ENCODE peak calls at places on chromosomes 1 and 21, in seven cellular contexts. One of them, this sample, is unnamed.

GRCh38 chr1:119279441-119280415 is 88.9 kb upstream of the HAO2 start:
- DNase-seq in IMR-90: peak
- DNase-seq in PC-3: peak
- DNase-seq in pancreas: no peak
- DNase-seq in thyroid gland: no peak
- DNase-seq in body of pancreas: no peak
- DNase-seq in transverse colon: no peak
- DNase-seq in this sample: peak

GRCh38 chr1:85935234-85935633 is 221.3 kb downstream of the COL24A1 start:
- DNase-seq in IMR-90: peak
- DNase-seq in body of pancreas: no peak
- DNase-seq in pancreas: no peak
- DNase-seq in thyroid gland: no peak
- DNase-seq in PC-3: no peak
- DNase-seq in transverse colon: no peak
- DNase-seq in this sample: no peak

GRCh38 chr1:162878000-162878596 is 17.1 kb upstream of the CCDC190 start:
- DNase-seq in PC-3: peak
- DNase-seq in transverse colon: peak
- DNase-seq in IMR-90: peak
- DNase-seq in pancreas: no peak
- DNase-seq in body of pancreas: peak
- DNase-seq in thyroid gland: peak
- DNase-seq in this sample: peak

GRCh38 chr21:41631564-41632461 is 123.9 kb upstream of the TMPRSS2 start:
- DNase-seq in body of pancreas: peak
- DNase-seq in pancreas: no peak
- DNase-seq in thyroid gland: peak
- DNase-seq in transverse colon: peak
- DNase-seq in PC-3: peak
- DNase-seq in IMR-90: no peak
- DNase-seq in this sample: peak

GRCh38 chr1:110975265-110975664 is 11.5 kb upstream of the LRIF1 start:
- DNase-seq in PC-3: no peak
- DNase-seq in transverse colon: no peak
- DNase-seq in pancreas: no peak
- DNase-seq in body of pancreas: no peak
- DNase-seq in thyroid gland: no peak
- DNase-seq in IMR-90: no peak
- DNase-seq in this sample: no peak

GRCh38 chr21:43283136-43283924 is 114.5 kb downstream of the CRYAA start:
- DNase-seq in body of pancreas: no peak
- DNase-seq in PC-3: no peak
- DNase-seq in thyroid gland: no peak
- DNase-seq in pancreas: no peak
- DNase-seq in transverse colon: no peak
- DNase-seq in IMR-90: no peak
- DNase-seq in this sample: no peak

GRCh38 chr1:25821630-25822091 is 1.9 kb downstream of the MTFR1L start:
- DNase-seq in IMR-90: peak
- DNase-seq in thyroid gland: peak
- DNase-seq in transverse colon: no peak
- DNase-seq in PC-3: peak
- DNase-seq in body of pancreas: peak
- DNase-seq in pancreas: no peak
- DNase-seq in this sample: no peak

GRCh38 chr1:186202174-186202843 is 172.7 kb downstream of the TPR start:
- DNase-seq in IMR-90: no peak
- DNase-seq in body of pancreas: no peak
- DNase-seq in pancreas: no peak
- DNase-seq in transverse colon: no peak
- DNase-seq in PC-3: no peak
- DNase-seq in thyroid gland: peak
- DNase-seq in this sample: no peak

GRCh38 chr1:27318137-27318536 is 3.8 kb upstream of the TMEM222 start:
- DNase-seq in pancreas: no peak
- DNase-seq in transverse colon: no peak
- DNase-seq in IMR-90: no peak
- DNase-seq in body of pancreas: no peak
- DNase-seq in thyroid gland: no peak
- DNase-seq in PC-3: no peak
- DNase-seq in this sample: no peak

GRCh38 chr1:36973056-36973455 is 61.3 kb downstream of the GRIK3 start:
- DNase-seq in thyroid gland: no peak
- DNase-seq in body of pancreas: no peak
- DNase-seq in transverse colon: no peak
- DNase-seq in PC-3: no peak
- DNase-seq in IMR-90: no peak
- DNase-seq in pancreas: no peak
- DNase-seq in this sample: no peak

GRCh38 chr1:116325922-116326321 is 47.1 kb upstream of the ATP1A1 start:
- DNase-seq in pancreas: no peak
- DNase-seq in IMR-90: no peak
- DNase-seq in PC-3: no peak
- DNase-seq in body of pancreas: no peak
- DNase-seq in thyroid gland: no peak
- DNase-seq in transverse colon: no peak
- DNase-seq in this sample: no peak

GRCh38 chr1:245245021-245245667 is 90.4 kb downstream of the KIF26B start:
- DNase-seq in thyroid gland: no peak
- DNase-seq in body of pancreas: peak
- DNase-seq in PC-3: no peak
- DNase-seq in pancreas: no peak
- DNase-seq in transverse colon: peak
- DNase-seq in IMR-90: no peak
- DNase-seq in this sample: peak

GRCh38 chr1:157156058-157156541 is 17.9 kb upstream of the ETV3 start:
- DNase-seq in pancreas: peak
- DNase-seq in body of pancreas: peak
- DNase-seq in transverse colon: peak
- DNase-seq in PC-3: peak
- DNase-seq in IMR-90: peak
- DNase-seq in thyroid gland: peak
- DNase-seq in this sample: peak

GRCh38 chr1:16907870-16908758 is 12.3 kb downstream of the RNU1-2 start:
- DNase-seq in PC-3: no peak
- DNase-seq in pancreas: peak
- DNase-seq in body of pancreas: peak
- DNase-seq in IMR-90: no peak
- DNase-seq in transverse colon: no peak
- DNase-seq in thyroid gland: no peak
- DNase-seq in this sample: no peak

GRCh38 chr1:33323663-33324477 is 3.0 kb upstream of the A3GALT2 start:
- DNase-seq in PC-3: no peak
- DNase-seq in thyroid gland: no peak
- DNase-seq in IMR-90: no peak
- DNase-seq in pancreas: no peak
- DNase-seq in body of pancreas: no peak
- DNase-seq in transverse colon: no peak
- DNase-seq in this sample: no peak

GRCh38 chr1:225866981-225867380 is 15.2 kb downstream of the TMEM63A start:
- DNase-seq in body of pancreas: no peak
- DNase-seq in PC-3: no peak
- DNase-seq in transverse colon: no peak
- DNase-seq in thyroid gland: no peak
- DNase-seq in pancreas: no peak
- DNase-seq in IMR-90: no peak
- DNase-seq in this sample: no peak

GRCh38 chr1:65209005-65209885 is 61.2 kb downstream of the AK4 start:
- DNase-seq in IMR-90: peak
- DNase-seq in PC-3: peak
- DNase-seq in body of pancreas: peak
- DNase-seq in pancreas: no peak
- DNase-seq in thyroid gland: peak
- DNase-seq in transverse colon: peak
- DNase-seq in this sample: peak

GRCh38 chr1:6625579-6626149 is 996 bp downstream of the THAP3 start:
- DNase-seq in body of pancreas: peak
- DNase-seq in IMR-90: peak
- DNase-seq in PC-3: peak
- DNase-seq in thyroid gland: no peak
- DNase-seq in pancreas: peak
- DNase-seq in transverse colon: peak
- DNase-seq in this sample: peak

GRCh38 chr1:192763756-192764155 is 45.1 kb upstream of the RGS2 start:
- DNase-seq in pancreas: no peak
- DNase-seq in thyroid gland: no peak
- DNase-seq in IMR-90: peak
- DNase-seq in transverse colon: no peak
- DNase-seq in body of pancreas: no peak
- DNase-seq in PC-3: peak
- DNase-seq in this sample: no peak

GRCh38 chr21:33332143-33332542 is 7.4 kb downstream of the IFNAR1 start:
- DNase-seq in IMR-90: no peak
- DNase-seq in transverse colon: no peak
- DNase-seq in pancreas: no peak
- DNase-seq in thyroid gland: no peak
- DNase-seq in PC-3: no peak
- DNase-seq in body of pancreas: no peak
- DNase-seq in this sample: no peak
- H3K4me3 ChIP-seq in IMR-90: no peak
- H3K4me3 ChIP-seq in transverse colon: no peak
- H3K4me3 ChIP-seq in pancreas: no peak
- H3K4me3 ChIP-seq in thyroid gland: no peak
- H3K4me3 ChIP-seq in PC-3: no peak
- H3K4me3 ChIP-seq in body of pancreas: no peak
- H3K4me3 ChIP-seq in this sample: no peak

GRCh38 chr1:9549955-9550546 is 10.8 kb downstream of the SLC25A33 start:
- DNase-seq in thyroid gland: no peak
- DNase-seq in IMR-90: no peak
- DNase-seq in pancreas: no peak
- DNase-seq in PC-3: no peak
- DNase-seq in transverse colon: no peak
- DNase-seq in body of pancreas: no peak
- DNase-seq in this sample: no peak

GRCh38 chr1:9555942-9556341 is 16.7 kb downstream of the SLC25A33 start:
- DNase-seq in pancreas: peak
- DNase-seq in PC-3: no peak
- DNase-seq in thyroid gland: no peak
- DNase-seq in body of pancreas: no peak
- DNase-seq in transverse colon: no peak
- DNase-seq in IMR-90: no peak
- DNase-seq in this sample: no peak

GRCh38 chr1:9557624-9558023 is 18.4 kb downstream of the SLC25A33 start:
- DNase-seq in body of pancreas: no peak
- DNase-seq in thyroid gland: no peak
- DNase-seq in IMR-90: no peak
- DNase-seq in transverse colon: no peak
- DNase-seq in pancreas: no peak
- DNase-seq in PC-3: no peak
- DNase-seq in this sample: no peak

GRCh38 chr1:9551984-9552383 is 12.7 kb downstream of the SLC25A33 start:
- DNase-seq in PC-3: no peak
- DNase-seq in IMR-90: no peak
- DNase-seq in pancreas: no peak
- DNase-seq in transverse colon: no peak
- DNase-seq in thyroid gland: no peak
- DNase-seq in body of pancreas: no peak
- DNase-seq in this sample: no peak

DNA sequence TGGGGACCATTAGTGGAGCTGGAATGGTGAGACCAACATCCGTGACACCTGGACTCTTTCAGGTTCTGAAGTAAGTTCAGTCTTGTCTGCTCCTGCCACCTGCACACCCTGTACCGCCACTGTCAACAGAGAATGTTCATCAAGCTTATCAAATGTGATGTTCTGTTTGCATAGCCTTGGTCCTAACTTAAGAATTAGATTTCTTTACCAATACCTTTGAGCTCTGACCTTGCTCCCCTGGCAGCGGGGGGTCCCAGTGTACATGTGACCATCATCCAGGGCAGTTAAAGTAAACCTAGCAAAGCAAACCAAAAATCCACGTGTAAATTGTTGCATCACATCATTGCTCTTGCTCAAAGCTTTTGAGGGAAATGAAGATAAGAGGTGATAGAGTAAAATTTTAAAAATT is 14.5 kb downstream of the SLC25A33 start:
- DNase-seq in IMR-90: no peak
- DNase-seq in transverse colon: no peak
- DNase-seq in pancreas: no peak
- DNase-seq in PC-3: no peak
- DNase-seq in body of pancreas: no peak
- DNase-seq in thyroid gland: no peak
- DNase-seq in this sample: no peak
- H3K27ac ChIP-seq in IMR-90: no peak
- H3K27ac ChIP-seq in transverse colon: no peak
- H3K27ac ChIP-seq in pancreas: no peak
- H3K27ac ChIP-seq in PC-3: no peak
- H3K27ac ChIP-seq in body of pancreas: peak
- H3K27ac ChIP-seq in thyroid gland: no peak
- H3K27ac ChIP-seq in this sample: peak

DNA sequence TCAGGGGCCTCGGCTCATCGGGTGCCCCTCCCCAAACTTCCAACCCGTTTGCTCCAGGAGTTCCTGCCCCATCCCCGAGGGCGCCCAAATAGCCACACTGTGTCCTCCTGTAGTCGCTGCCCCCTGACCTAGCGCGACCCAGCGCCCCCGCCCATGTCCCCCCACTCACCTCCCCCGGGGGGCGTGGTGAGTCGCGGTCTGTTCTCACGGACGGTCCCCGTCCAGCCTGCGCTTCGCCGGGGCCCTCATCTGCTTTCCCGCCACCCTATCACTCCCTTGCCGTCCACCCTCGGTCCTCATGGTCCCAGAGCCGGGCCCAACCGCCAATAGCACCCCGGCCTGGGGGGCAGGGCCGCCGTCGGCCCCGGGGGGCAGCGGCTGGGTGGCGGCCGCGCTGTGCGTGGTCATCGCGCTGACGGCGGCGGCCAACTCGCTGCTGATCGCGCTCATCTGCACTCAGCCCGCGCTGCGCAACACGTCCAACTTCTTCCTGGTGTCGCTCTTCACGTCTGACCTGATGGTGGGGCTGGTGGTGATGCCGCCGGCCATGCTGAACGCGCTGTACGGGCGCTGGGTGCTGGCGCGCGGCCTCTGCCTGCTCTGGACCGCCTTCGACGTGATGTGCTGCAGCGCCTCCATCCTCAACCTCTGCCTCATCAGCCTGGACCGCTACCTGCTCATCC is 922 bp downstream of the HTR6 start:
- DNase-seq in body of pancreas: no peak
- DNase-seq in thyroid gland: no peak
- DNase-seq in pancreas: peak
- DNase-seq in PC-3: no peak
- DNase-seq in transverse colon: no peak
- DNase-seq in IMR-90: no peak
- DNase-seq in this sample: no peak
- TF ChIP-seq CTCF in body of pancreas: no peak
- TF ChIP-seq CTCF in thyroid gland: no peak
- TF ChIP-seq CTCF in pancreas: no peak
- TF ChIP-seq CTCF in PC-3: no peak
- TF ChIP-seq CTCF in transverse colon: no peak
- TF ChIP-seq CTCF in IMR-90: no peak
- TF ChIP-seq CTCF in this sample: no peak

DNA sequence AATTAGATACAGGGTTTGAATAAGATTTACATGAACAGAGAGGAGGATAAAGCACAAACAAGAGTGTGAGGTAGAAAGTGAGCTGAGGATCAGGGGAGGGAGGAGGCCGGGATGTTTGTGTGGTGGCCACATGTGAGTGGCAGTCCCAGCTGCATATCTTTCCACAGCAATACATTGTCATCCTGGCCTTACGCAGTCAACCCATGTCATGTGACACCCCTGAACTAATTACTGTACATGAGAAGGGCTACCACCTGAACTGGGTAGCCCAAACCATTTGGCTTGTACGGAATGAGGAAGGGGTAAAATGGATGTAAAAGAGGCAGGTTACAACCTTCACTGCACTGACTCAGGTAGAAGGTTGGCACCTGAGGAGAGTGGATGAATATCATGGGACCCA is 4.2 kb downstream of the SLAMF7 start:
- DNase-seq in body of pancreas: no peak
- DNase-seq in thyroid gland: no peak
- DNase-seq in PC-3: no peak
- DNase-seq in IMR-90: no peak
- DNase-seq in transverse colon: no peak
- DNase-seq in pancreas: no peak
- DNase-seq in this sample: no peak
- H3K4me3 ChIP-seq in body of pancreas: no peak
- H3K4me3 ChIP-seq in thyroid gland: no peak
- H3K4me3 ChIP-seq in PC-3: no peak
- H3K4me3 ChIP-seq in IMR-90: no peak
- H3K4me3 ChIP-seq in transverse colon: no peak
- H3K4me3 ChIP-seq in pancreas: no peak
- H3K4me3 ChIP-seq in this sample: no peak